ENCODE peak calls at places on chromosomes 16 and 17, in four cellular contexts. E is AG10803, K is BE2C, P is left ventricle myocardium superior. G is an unnamed sample.
A peak's percentile ranks its signal among the peaks of the same experiment; 100 is the strongest.

GRCh38 chr17:33381201-33381600 is 88.1 kb upstream of the ASIC2 start:
- DNase-seq in E (peak; percentile 20), K (no peak), P (no peak), G (no peak)

GRCh38 chr17:35716897-35717839 is 14.3 kb upstream of the RASL10B start:
- DNase-seq in E (peak; percentile 67), K (no peak), P (no peak), G (no peak)

GRCh38 chr16:22641030-22641671 is 130.5 kb downstream of the NPIPB5 start:
- DNase-seq in E (peak; percentile 31), K (no peak), P (no peak), G (no peak)

GRCh38 chr17:42814633-42815399 is 9.3 kb downstream of the BECN1 start:
- DNase-seq in E (peak; percentile 95), K (no peak), P (no peak), G (no peak)

GRCh38 chr16:51144203-51144602 is 6.9 kb downstream of the SALL1 start:
- DNase-seq in E (no peak), K (no peak), P (no peak), G (no peak)

GRCh38 chr16:24036614-24037013 is 200.8 kb downstream of the PRKCB start:
- DNase-seq in E (peak; percentile 40), K (peak; percentile 51), P (no peak), G (no peak)

GRCh38 chr17:70527364-70527888 is 358.1 kb downstream of the KCNJ2 start:
- DNase-seq in E (no peak), K (no peak), P (no peak), G (no peak)

GRCh38 chr16:1613728-1614225 is 1.6 kb downstream of the CRAMP1 start:
- DNase-seq in E (no peak), K (no peak), P (no peak), G (no peak)

GRCh38 chr17:48246623-48247022 is 139.1 kb downstream of the SNX11 start:
- DNase-seq in E (peak; percentile 32), K (no peak), P (no peak), G (no peak)

GRCh38 chr17:4948997-4949320 is 629 bp upstream of the PFN1 start:
- DNase-seq in E (peak; percentile 89), K (peak; percentile 76), P (peak; percentile 93), G (no peak)

GRCh38 chr16:47460301-47460754 is 535 bp downstream of the ITFG1 start:
- DNase-seq in E (peak; percentile 16), K (no peak), P (no peak), G (no peak)

GRCh38 chr17:47095268-47095667 is 93.8 kb downstream of the CDC27 start:
- DNase-seq in E (no peak), K (no peak), P (no peak), G (no peak)

GRCh38 chr16:14199624-14200023 is 128.5 kb downstream of the MRTFB start:
- DNase-seq in E (peak; percentile 37), K (no peak), P (no peak), G (no peak)

GRCh38 chr17:72514888-72515287 is 394.1 kb downstream of the SOX9 start:
- DNase-seq in E (peak; percentile 33), K (peak; percentile 51), P (peak; percentile 75), G (no peak)

GRCh38 chr17:2054740-2055493 is at the start of gene HIC1:
- DNase-seq in E (peak; percentile 74), K (peak; percentile 67), P (peak; percentile 91), G (peak; percentile 48)

GRCh38 chr17:65366102-65366844 is 195.2 kb downstream of the AXIN2 start:
- DNase-seq in E (no peak), K (no peak), P (no peak), G (no peak)

G was measured in substantia nigra.